ENCODE peak calls at places on chromosomes 1 and 21, in four cellular contexts. S, W, C and L are unnamed samples.

GRCh38 chr1:119008483-119009299 is 20.5 kb upstream of the TBX15 start:
- DNase-seq in S (peak; percentile 44), W (peak; percentile 62), C (peak; percentile 31), L (peak; percentile 44)

GRCh38 chr1:145858937-145859490 is at the start of gene PIAS3:
- DNase-seq in S (peak; percentile 98), W (peak; percentile 97), C (peak; percentile 65), L (peak; percentile 76)

GRCh38 chr1:236850077-236850476 is 55.0 kb downstream of the MTR start:
- DNase-seq in S (no peak), W (no peak), C (no peak), L (no peak)

GRCh38 chr1:176691251-176692228 is 228.6 kb downstream of the PAPPA2 start:
- DNase-seq in S (peak; percentile 64), W (peak; percentile 58), C (peak; percentile 17), L (peak; percentile 52)

GRCh38 chr1:87914396-87914795 is 585.7 kb downstream of the LMO4 start:
- DNase-seq in S (no peak), W (no peak), C (no peak), L (no peak)

GRCh38 chr1:204085876-204086275 is 13.0 kb downstream of the SOX13 start:
- DNase-seq in S (no peak), W (no peak), C (no peak), L (no peak)

GRCh38 chr1:54312874-54313316 is 93.3 kb downstream of the SSBP3 start:
- DNase-seq in S (no peak), W (no peak), C (no peak), L (peak; percentile 33)

GRCh38 chr1:116008651-116009380 is 32.5 kb downstream of the SLC22A15 start:
- DNase-seq in S (no peak), W (no peak), C (no peak), L (no peak)

GRCh38 chr1:75999034-75999433 is 66.8 kb upstream of the ASB17 start:
- DNase-seq in S (no peak), W (no peak), C (no peak), L (no peak)

GRCh38 chr1:36567601-36568341 is 85.1 kb upstream of the CSF3R start:
- DNase-seq in S (no peak), W (no peak), C (no peak), L (no peak)

GRCh38 chr1:217273866-217274265 is 357.0 kb downstream of the GPATCH2 start:
- DNase-seq in S (no peak), W (no peak), C (no peak), L (no peak)

GRCh38 chr21:33302055-33302454 is 22.7 kb upstream of the IFNAR1 start:
- DNase-seq in S (no peak), W (no peak), C (no peak), L (no peak)

GRCh38 chr21:33300701-33301631 is 23.8 kb upstream of the IFNAR1 start:
- DNase-seq in S (no peak), W (peak; percentile 30), C (no peak), L (no peak)

GRCh38 chr21:33301632-33302002 is 23.2 kb upstream of the IFNAR1 start:
- DNase-seq in S (no peak), W (no peak), C (no peak), L (no peak)

GRCh38 chr21:33296156-33296555 is 28.6 kb upstream of the IFNAR1 start:
- DNase-seq in S (no peak), W (no peak), C (no peak), L (no peak)

DNA sequence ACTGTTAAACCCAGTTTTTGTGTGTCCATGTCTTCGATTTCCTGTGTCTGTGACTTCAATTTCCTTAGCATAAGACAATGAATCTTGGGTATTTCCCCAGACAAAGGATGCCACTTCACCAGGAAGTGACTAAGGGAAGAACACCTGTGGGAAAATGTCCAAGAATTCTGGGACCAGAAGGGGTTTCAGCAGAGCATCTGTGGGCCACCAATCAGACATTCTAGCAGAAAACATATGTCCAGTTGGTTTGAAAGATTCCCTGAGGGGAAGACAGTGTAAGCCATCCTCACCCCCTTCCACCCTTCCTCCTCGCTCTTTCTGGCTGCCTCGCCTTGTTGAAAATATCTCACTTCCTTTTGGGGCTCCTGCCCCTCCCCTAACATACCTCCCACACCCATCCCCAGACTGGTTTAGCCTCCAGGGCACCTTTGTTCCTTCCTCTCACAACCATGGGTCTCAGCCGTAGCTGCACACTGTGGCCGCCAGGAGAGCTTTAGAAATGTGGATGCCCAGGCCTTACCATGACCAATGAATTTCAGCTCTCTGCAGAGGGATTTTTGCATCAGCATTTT is 25.5 kb upstream of the IFNAR1 start:
- DNase-seq in S (no peak), W (no peak), C (peak; percentile 25), L (no peak)
- TF ChIP-seq FOXK2 in S (no peak), W (no peak), C (no peak), L (no peak)

GRCh38 chr1:81484284-81484683 is 316.4 kb upstream of the ADGRL2 start:
- DNase-seq in S (peak; percentile 33), W (no peak), C (no peak), L (no peak)
- TF ChIP-seq FOXK2 in S (peak; percentile 52), W (no peak), C (no peak), L (no peak)

GRCh38 chr1:74083128-74083527 is 114.8 kb downstream of the LRRIQ3 start:
- DNase-seq in S (no peak), W (no peak), C (no peak), L (no peak)
- TF ChIP-seq FOXK2 in S (no peak), W (no peak), C (no peak), L (no peak)

DNA sequence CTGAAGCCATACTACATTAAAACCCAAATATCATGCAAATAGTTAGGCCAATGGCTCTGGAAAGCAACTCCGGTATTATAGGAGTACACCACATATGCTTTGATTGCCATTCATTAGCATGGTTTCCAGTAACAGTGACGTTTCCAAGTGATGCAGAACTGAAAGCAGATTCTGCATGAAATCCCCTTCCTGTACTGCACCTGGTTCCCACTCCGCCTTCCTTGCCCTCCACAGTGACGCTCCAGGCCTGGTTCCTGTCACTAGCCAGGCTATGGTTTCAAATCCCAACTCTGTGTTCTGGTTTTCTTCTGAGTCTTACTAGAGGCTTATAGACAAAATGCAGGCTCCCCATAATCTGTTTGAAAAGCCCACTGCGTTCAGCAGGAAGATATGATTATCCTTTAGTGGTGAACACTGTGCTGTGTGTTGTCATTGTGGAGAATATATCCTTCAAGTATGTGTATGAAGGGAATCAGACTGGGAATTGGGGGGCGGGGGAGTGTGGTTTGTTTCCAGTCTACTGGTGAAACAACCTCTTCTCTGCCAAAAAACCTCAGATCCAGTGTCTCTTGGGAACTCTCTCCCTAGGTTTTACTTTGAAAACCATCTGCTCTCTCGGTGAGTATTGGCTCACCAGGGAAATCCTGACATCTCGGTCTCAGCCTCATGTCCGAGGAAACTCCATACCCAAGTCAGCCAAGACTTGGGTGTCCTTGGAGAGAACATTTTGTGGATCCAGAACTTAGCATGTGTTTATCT is 78.6 kb downstream of the TYW3 start:
- DNase-seq in S (no peak), W (no peak), C (no peak), L (no peak)
- TF ChIP-seq FOXK2 in S (no peak), W (no peak), C (no peak), L (no peak)

GRCh38 chr1:182391028-182391361 is 595 bp downstream of the GLUL start:
- DNase-seq in S (no peak), W (no peak), C (no peak), L (no peak)
- TF ChIP-seq FOXK2 in S (no peak), W (no peak), C (no peak), L (no peak)

GRCh38 chr1:5993553-5994510 is 1.6 kb upstream of the NPHP4 start:
- DNase-seq in S (no peak), W (peak; percentile 83), C (no peak), L (no peak)
- TF ChIP-seq FOXK2 in S (no peak), W (no peak), C (no peak), L (no peak)

DNA sequence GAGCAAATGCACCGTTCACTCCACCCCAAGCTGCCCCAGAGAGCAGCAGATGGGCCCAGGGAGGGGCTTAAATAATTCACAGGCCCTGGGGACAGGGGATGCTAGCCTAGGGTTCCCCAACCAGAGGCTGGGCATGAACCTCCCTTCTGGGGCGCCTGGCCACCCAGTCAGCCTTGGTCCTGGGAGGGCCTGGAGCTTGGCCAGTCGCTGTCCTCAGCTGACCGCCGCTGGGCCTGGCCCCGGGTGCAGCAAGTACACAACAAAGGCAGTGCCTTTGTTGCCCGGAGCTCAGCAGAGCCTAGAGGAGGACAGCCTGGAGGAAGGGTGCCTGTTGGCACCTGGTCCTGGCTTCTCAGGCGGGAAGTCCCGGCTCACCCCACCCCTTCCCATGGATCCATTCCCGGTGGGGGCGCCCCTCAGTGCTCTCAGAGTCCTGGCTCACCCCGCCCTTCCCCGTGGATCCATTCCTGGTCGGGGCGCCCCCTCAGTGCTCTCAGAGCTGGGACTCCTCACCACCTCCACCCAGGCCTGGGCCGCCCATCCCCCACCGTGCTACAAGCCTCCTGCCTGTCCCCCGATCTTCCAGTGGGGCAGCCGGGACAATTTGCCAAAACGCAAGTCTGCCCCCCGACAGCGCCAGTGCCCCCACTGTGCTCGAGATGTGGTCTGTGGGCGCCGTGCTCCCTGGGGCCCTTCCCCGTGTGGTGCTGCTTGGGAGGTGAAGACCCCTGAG is 23.3 kb upstream of the PLCH2 start:
- DNase-seq in S (no peak), W (no peak), C (no peak), L (no peak)
- TF ChIP-seq FOXK2 in S (no peak), W (no peak), C (no peak), L (no peak)

GRCh38 chr1:155968670-155969069 is 9.7 kb downstream of the ARHGEF2 start:
- DNase-seq in S (no peak), W (no peak), C (no peak), L (no peak)
- TF ChIP-seq FOXK2 in S (no peak), W (no peak), C (no peak), L (no peak)